ENCODE peak calls at places on chromosome 6, in five cellular contexts. One of them, this sample, is unnamed.

GRCh38 chr6:113859349-113860164 is 2.4 kb downstream of the MARCKS start:
- DNase-seq in MCF 10A: peak; percentile 50
- DNase-seq in A549: no peak
- DNase-seq in B cell: no peak
- DNase-seq in fibroblast of the aortic adventitia: peak; percentile 63
- DNase-seq in this sample: peak; percentile 49

GRCh38 chr6:52405243-52405642 is 14.9 kb upstream of the EFHC1 start:
- DNase-seq in fibroblast of the aortic adventitia: no peak
- DNase-seq in B cell: no peak
- DNase-seq in MCF 10A: no peak
- DNase-seq in A549: no peak
- DNase-seq in this sample: no peak

GRCh38 chr6:53857318-53858094 is 62.7 kb downstream of the LRRC1 start:
- DNase-seq in B cell: no peak
- DNase-seq in MCF 10A: peak; percentile 17
- DNase-seq in fibroblast of the aortic adventitia: no peak
- DNase-seq in A549: no peak
- DNase-seq in this sample: no peak

GRCh38 chr6:43221774-43222101 is 7.5 kb downstream of the DNPH1 start:
- DNase-seq in A549: no peak
- DNase-seq in MCF 10A: no peak
- DNase-seq in fibroblast of the aortic adventitia: no peak
- DNase-seq in B cell: no peak
- DNase-seq in this sample: no peak

GRCh38 chr6:90297124-90297865 is 652 bp upstream of the BACH2 start:
- DNase-seq in B cell: no peak
- DNase-seq in MCF 10A: no peak
- DNase-seq in fibroblast of the aortic adventitia: no peak
- DNase-seq in A549: no peak
- DNase-seq in this sample: no peak

GRCh38 chr6:20877008-20877937 is 343.0 kb downstream of the CDKAL1 start:
- DNase-seq in MCF 10A: peak; percentile 89
- DNase-seq in B cell: no peak
- DNase-seq in fibroblast of the aortic adventitia: peak; percentile 84
- DNase-seq in A549: peak; percentile 49
- DNase-seq in this sample: no peak

GRCh38 chr6:6193221-6193745 is 127.2 kb downstream of the F13A1 start:
- DNase-seq in B cell: no peak
- DNase-seq in fibroblast of the aortic adventitia: no peak
- DNase-seq in MCF 10A: no peak
- DNase-seq in A549: no peak
- DNase-seq in this sample: no peak

GRCh38 chr6:113970808-113971676 is at the start of gene HDAC2:
- DNase-seq in B cell: peak; percentile 90
- DNase-seq in fibroblast of the aortic adventitia: peak; percentile 76
- DNase-seq in MCF 10A: peak; percentile 79
- DNase-seq in A549: peak; percentile 57
- DNase-seq in this sample: peak; percentile 78

GRCh38 chr6:148406579-148407371 is 64.1 kb downstream of the SASH1 start:
- DNase-seq in A549: no peak
- DNase-seq in B cell: no peak
- DNase-seq in MCF 10A: no peak
- DNase-seq in fibroblast of the aortic adventitia: no peak
- DNase-seq in this sample: no peak

GRCh38 chr6:26412954-26413353 is 10.9 kb downstream of the BTN3A1 start:
- DNase-seq in fibroblast of the aortic adventitia: no peak
- DNase-seq in B cell: no peak
- DNase-seq in MCF 10A: no peak
- DNase-seq in A549: no peak
- DNase-seq in this sample: no peak

GRCh38 chr6:26412225-26412624 is 10.2 kb downstream of the BTN3A1 start:
- DNase-seq in B cell: no peak
- DNase-seq in MCF 10A: no peak
- DNase-seq in A549: no peak
- DNase-seq in fibroblast of the aortic adventitia: no peak
- DNase-seq in this sample: no peak

GRCh38 chr6:26408828-26409730 is 7.0 kb downstream of the BTN3A1 start:
- DNase-seq in B cell: no peak
- DNase-seq in A549: no peak
- DNase-seq in MCF 10A: no peak
- DNase-seq in fibroblast of the aortic adventitia: no peak
- DNase-seq in this sample: no peak

GRCh38 chr6:26414281-26414680 is 12.2 kb downstream of the BTN3A1 start:
- DNase-seq in fibroblast of the aortic adventitia: no peak
- DNase-seq in MCF 10A: no peak
- DNase-seq in A549: no peak
- DNase-seq in B cell: peak; percentile 58
- DNase-seq in this sample: no peak

GRCh38 chr6:26411751-26412150 is 9.7 kb downstream of the BTN3A1 start:
- DNase-seq in B cell: no peak
- DNase-seq in MCF 10A: no peak
- DNase-seq in A549: no peak
- DNase-seq in fibroblast of the aortic adventitia: no peak
- DNase-seq in this sample: no peak
- TF ChIP-seq CTCF in B cell: no peak
- TF ChIP-seq CTCF in MCF 10A: peak; percentile 15
- TF ChIP-seq CTCF in A549: no peak
- TF ChIP-seq CTCF in fibroblast of the aortic adventitia: no peak
- TF ChIP-seq CTCF in this sample: no peak

GRCh38 chr6:112332274-112332673 is 14.9 kb upstream of the RFPL4B start:
- DNase-seq in fibroblast of the aortic adventitia: no peak
- DNase-seq in A549: no peak
- DNase-seq in MCF 10A: no peak
- DNase-seq in B cell: no peak
- DNase-seq in this sample: no peak

GRCh38 chr6:112331306-112331705 is 15.8 kb upstream of the RFPL4B start:
- DNase-seq in B cell: no peak
- DNase-seq in MCF 10A: peak; percentile 87
- DNase-seq in fibroblast of the aortic adventitia: peak; percentile 66
- DNase-seq in A549: no peak
- DNase-seq in this sample: no peak

GRCh38 chr6:112325449-112325848 is 21.7 kb upstream of the RFPL4B start:
- DNase-seq in A549: no peak
- DNase-seq in B cell: no peak
- DNase-seq in MCF 10A: no peak
- DNase-seq in fibroblast of the aortic adventitia: no peak
- DNase-seq in this sample: no peak

GRCh38 chr6:112330877-112331260 is 16.3 kb upstream of the RFPL4B start:
- DNase-seq in MCF 10A: peak; percentile 26
- DNase-seq in B cell: no peak
- DNase-seq in fibroblast of the aortic adventitia: no peak
- DNase-seq in A549: no peak
- DNase-seq in this sample: no peak

GRCh38 chr6:112330071-112330876 is 16.9 kb upstream of the RFPL4B start:
- DNase-seq in A549: no peak
- DNase-seq in MCF 10A: peak; percentile 92
- DNase-seq in fibroblast of the aortic adventitia: peak; percentile 59
- DNase-seq in B cell: no peak
- DNase-seq in this sample: no peak
- TF ChIP-seq CTCF in A549: no peak
- TF ChIP-seq CTCF in MCF 10A: no peak
- TF ChIP-seq CTCF in fibroblast of the aortic adventitia: peak; percentile 46
- TF ChIP-seq CTCF in B cell: no peak
- TF ChIP-seq CTCF in this sample: no peak

GRCh38 chr6:63571382-63571882 is 848 bp upstream of the LOC128125822 start:
- DNase-seq in fibroblast of the aortic adventitia: no peak
- DNase-seq in MCF 10A: no peak
- DNase-seq in A549: no peak
- DNase-seq in B cell: no peak
- DNase-seq in this sample: no peak
- TF ChIP-seq CTCF in fibroblast of the aortic adventitia: peak; percentile 3
- TF ChIP-seq CTCF in MCF 10A: peak; percentile 5
- TF ChIP-seq CTCF in A549: peak; percentile 15
- TF ChIP-seq CTCF in B cell: no peak
- TF ChIP-seq CTCF in this sample: no peak

DNA sequence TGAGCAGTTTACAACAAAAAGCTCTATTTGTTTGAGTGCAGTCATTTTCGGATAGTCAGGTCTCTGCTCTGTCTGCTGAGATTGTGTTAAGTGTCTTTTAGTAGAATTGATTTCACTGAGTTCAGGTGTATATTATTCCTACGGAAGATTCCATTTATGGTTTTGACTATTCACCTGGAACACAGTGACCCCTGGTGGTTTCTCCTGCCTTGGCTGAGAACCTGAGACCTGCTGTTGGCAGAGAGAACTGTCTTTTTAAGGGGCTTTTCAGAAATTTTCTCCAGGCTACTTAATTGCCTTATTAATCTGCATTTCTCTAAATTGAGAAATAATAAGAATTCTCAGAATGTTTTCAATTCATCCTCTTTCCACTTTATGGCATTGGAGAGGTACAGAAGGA is 508.0 kb downstream of the TBC1D32 start:
- DNase-seq in fibroblast of the aortic adventitia: no peak
- DNase-seq in A549: peak; percentile 1
- DNase-seq in B cell: no peak
- DNase-seq in MCF 10A: peak; percentile 61
- DNase-seq in this sample: no peak
- TF ChIP-seq CTCF in fibroblast of the aortic adventitia: no peak
- TF ChIP-seq CTCF in A549: peak; percentile 45
- TF ChIP-seq CTCF in B cell: peak; percentile 53
- TF ChIP-seq CTCF in MCF 10A: peak; percentile 54
- TF ChIP-seq CTCF in this sample: peak; percentile 19

GRCh38 chr6:38187285-38187684 is 367.8 kb downstream of the ZFAND3 start:
- DNase-seq in A549: no peak
- DNase-seq in fibroblast of the aortic adventitia: no peak
- DNase-seq in B cell: no peak
- DNase-seq in MCF 10A: no peak
- DNase-seq in this sample: no peak
- TF ChIP-seq CTCF in A549: no peak
- TF ChIP-seq CTCF in fibroblast of the aortic adventitia: no peak
- TF ChIP-seq CTCF in B cell: no peak
- TF ChIP-seq CTCF in MCF 10A: no peak
- TF ChIP-seq CTCF in this sample: no peak

DNA sequence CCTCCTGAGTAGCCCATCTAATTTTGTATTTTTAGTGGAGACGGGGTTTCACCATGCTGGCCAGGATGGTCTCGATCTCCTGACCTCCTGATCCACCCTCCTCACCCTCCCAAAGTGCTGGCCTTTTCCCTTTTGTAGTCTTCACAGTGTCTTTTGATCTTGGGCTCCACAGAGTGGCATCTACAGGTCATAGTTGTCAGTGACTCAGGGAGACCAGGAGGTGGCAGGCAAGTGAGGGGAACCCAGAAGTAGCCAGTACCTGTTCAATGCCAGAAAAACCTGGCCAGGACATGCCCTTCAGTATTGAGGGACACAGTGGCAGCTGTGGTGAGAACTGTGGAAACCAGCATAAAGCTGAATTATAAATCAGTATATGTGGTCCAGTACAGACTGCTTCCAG is 19.6 kb downstream of the RPP21 start:
- DNase-seq in MCF 10A: peak; percentile 36
- DNase-seq in A549: no peak
- DNase-seq in B cell: no peak
- DNase-seq in fibroblast of the aortic adventitia: no peak
- DNase-seq in this sample: no peak
- TF ChIP-seq CTCF in MCF 10A: no peak
- TF ChIP-seq CTCF in A549: no peak
- TF ChIP-seq CTCF in B cell: peak; percentile 9
- TF ChIP-seq CTCF in fibroblast of the aortic adventitia: no peak
- TF ChIP-seq CTCF in this sample: no peak

GRCh38 chr6:112268628-112269027 is 14.3 kb upstream of the LAMA4 start:
- DNase-seq in MCF 10A: no peak
- DNase-seq in A549: no peak
- DNase-seq in B cell: no peak
- DNase-seq in fibroblast of the aortic adventitia: no peak
- DNase-seq in this sample: no peak

GRCh38 chr6:112268011-112268410 is 13.6 kb upstream of the LAMA4 start:
- DNase-seq in fibroblast of the aortic adventitia: no peak
- DNase-seq in B cell: no peak
- DNase-seq in A549: no peak
- DNase-seq in MCF 10A: no peak
- DNase-seq in this sample: no peak

GRCh38 chr6:112270756-112271155 is 16.4 kb upstream of the LAMA4 start:
- DNase-seq in MCF 10A: no peak
- DNase-seq in B cell: no peak
- DNase-seq in A549: no peak
- DNase-seq in fibroblast of the aortic adventitia: no peak
- DNase-seq in this sample: no peak

GRCh38 chr6:112269979-112270378 is 15.6 kb upstream of the LAMA4 start:
- DNase-seq in MCF 10A: no peak
- DNase-seq in B cell: no peak
- DNase-seq in A549: no peak
- DNase-seq in fibroblast of the aortic adventitia: no peak
- DNase-seq in this sample: no peak

DNA sequence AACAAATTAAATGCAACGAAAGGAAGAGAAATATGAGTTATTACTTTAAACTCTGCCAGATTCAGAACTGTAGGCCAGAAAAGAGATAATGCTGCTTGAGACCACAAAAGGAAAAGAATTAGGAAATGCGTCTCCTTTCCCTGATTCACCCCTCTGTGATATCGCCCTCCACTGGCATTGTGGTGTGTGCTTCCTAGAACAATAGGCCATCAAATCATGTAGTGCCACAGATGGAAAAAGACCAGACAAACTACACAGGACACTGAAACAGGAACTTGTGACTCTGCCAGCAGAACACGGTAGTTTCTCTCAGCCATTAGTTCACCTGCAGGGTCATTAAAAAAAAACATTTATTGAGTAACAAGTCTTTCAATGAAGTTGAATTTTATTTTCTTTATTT is 14.8 kb upstream of the LAMA4 start:
- DNase-seq in fibroblast of the aortic adventitia: peak; percentile 78
- DNase-seq in MCF 10A: peak; percentile 54
- DNase-seq in B cell: no peak
- DNase-seq in A549: no peak
- DNase-seq in this sample: no peak
- TF ChIP-seq CTCF in fibroblast of the aortic adventitia: peak; percentile 71
- TF ChIP-seq CTCF in MCF 10A: no peak
- TF ChIP-seq CTCF in B cell: no peak
- TF ChIP-seq CTCF in A549: peak; percentile 7
- TF ChIP-seq CTCF in this sample: no peak

This sample was measured in CD14-positive monocyte.